ENCODE peak calls at places on chromosomes 13 and 19, in seven cellular contexts. G is ovary, H is K562, R is stomach, F is H1, K is A549, V is transverse colon. M is an unnamed sample.
A peak's percentile ranks its signal among the peaks of the same experiment; 100 is the strongest.

GRCh38 chr13:96214804-96215445 is 125.0 kb downstream of the HS6ST3 start:
- DNase-seq in G (no peak), H (peak; percentile 1), R (no peak), F (no peak), K (peak; percentile 3), V (no peak), M (no peak)

GRCh38 chr19:33780746-33781145 is 15.9 kb upstream of the KCTD15 start:
- DNase-seq in G (no peak), H (no peak), R (no peak), F (no peak), K (no peak), V (no peak), M (no peak)

GRCh38 chr13:113953561-113953960 is 20.3 kb downstream of the C13orf46 start:
- DNase-seq in G (no peak), H (no peak), R (no peak), F (no peak), K (no peak), V (no peak), M (no peak)

GRCh38 chr19:8610041-8610927 is at the start of gene ADAMTS10:
- DNase-seq in G (peak; percentile 76), H (no peak), R (no peak), F (no peak), K (no peak), V (peak; percentile 18), M (peak; percentile 71)

GRCh38 chr19:42198676-42199439 is 18.6 kb downstream of the DEDD2 start:
- DNase-seq in G (no peak), H (no peak), R (peak; percentile 44), F (no peak), K (no peak), V (peak; percentile 72), M (no peak)

GRCh38 chr19:34881982-34882381 is 44.7 kb upstream of the ZNF30 start:
- DNase-seq in G (no peak), H (no peak), R (no peak), F (no peak), K (no peak), V (no peak), M (no peak)

GRCh38 chr13:112825071-112825470 is 135.2 kb downstream of the ATP11A start:
- DNase-seq in G (no peak), H (no peak), R (peak; percentile 4), F (no peak), K (no peak), V (no peak), M (peak; percentile 20)

GRCh38 chr19:48443731-48444128 is 2.1 kb upstream of the GRWD1 start:
- DNase-seq in G (peak; percentile 39), H (no peak), R (no peak), F (no peak), K (no peak), V (no peak), M (no peak)

GRCh38 chr13:105050696-105051095 is 1484.8 kb downstream of the EFNB2 start:
- DNase-seq in G (no peak), H (no peak), R (no peak), F (no peak), K (no peak), V (no peak), M (no peak)

GRCh38 chr19:48874309-48875135 is 2.3 kb downstream of the PPP1R15A start:
- DNase-seq in G (peak; percentile 50), H (peak; percentile 77), R (peak; percentile 61), F (no peak), K (peak; percentile 52), V (peak; percentile 45), M (no peak)

GRCh38 chr19:36488816-36489138 is 584 bp downstream of the ZNF566 start:
- DNase-seq in G (no peak), H (peak; percentile 74), R (no peak), F (no peak), K (peak; percentile 64), V (no peak), M (no peak)

GRCh38 chr13:29589234-29589633 is 6.3 kb downstream of the SLC7A1 start:
- DNase-seq in G (no peak), H (no peak), R (no peak), F (no peak), K (no peak), V (no peak), M (no peak)

GRCh38 chr13:80363890-80364503 is 23.1 kb upstream of the SPRY2 start:
- DNase-seq in G (no peak), H (peak; percentile 28), R (no peak), F (no peak), K (no peak), V (no peak), M (no peak)

GRCh38 chr19:48413879-48414623 is 20.6 kb downstream of the GRIN2D start:
- DNase-seq in G (no peak), H (no peak), R (no peak), F (no peak), K (no peak), V (no peak), M (no peak)

DNA sequence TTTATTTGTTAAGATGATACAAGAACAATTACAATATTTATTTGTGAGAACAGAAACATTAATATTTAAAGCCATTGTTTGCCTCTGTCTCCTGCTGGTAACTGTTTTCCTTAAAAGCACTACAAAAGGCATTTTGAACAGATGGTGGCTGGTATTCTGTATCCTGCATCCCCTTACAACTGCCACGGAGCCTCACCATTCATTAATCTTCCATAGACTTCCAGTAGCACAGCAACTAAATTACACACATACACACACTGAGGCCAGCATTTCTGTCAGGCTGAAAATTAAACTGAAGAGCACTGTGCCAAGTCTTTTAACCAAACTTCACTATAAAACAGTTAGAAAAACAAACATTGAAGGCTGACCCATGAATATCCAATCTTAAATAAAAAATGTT is 697.9 kb downstream of the DACH1 start:
- DNase-seq in G (no peak), H (no peak), R (no peak), F (no peak), K (no peak), V (no peak), M (no peak)
- TF ChIP-seq EP300 in G (no peak), H (no peak), R (no peak), F (no peak), K (no peak), V (no peak), M (no peak)

GRCh38 chr19:50512112-50512998 is 1.4 kb downstream of the ASPDH start:
- DNase-seq in G (peak; percentile 68), H (no peak), R (no peak), F (no peak), K (no peak), V (no peak), M (no peak)
- TF ChIP-seq POLR2A in G (no peak), H (no peak), R (no peak), F (no peak), K (no peak), V (no peak), M (no peak)

GRCh38 chr19:14127176-14127575 is 9.2 kb downstream of the ASF1B start:
- DNase-seq in G (no peak), H (no peak), R (no peak), F (no peak), K (no peak), V (no peak), M (no peak)
- TF ChIP-seq EP300 in G (no peak), H (no peak), R (no peak), F (no peak), K (no peak), V (no peak), M (no peak)

GRCh38 chr13:76505437-76505836 is 380.8 kb downstream of the KCTD12 start:
- DNase-seq in G (no peak), H (no peak), R (no peak), F (no peak), K (no peak), V (no peak), M (no peak)
- TF ChIP-seq POLR2A in G (no peak), H (no peak), R (no peak), F (no peak), K (no peak), V (no peak), M (no peak)

GRCh38 chr19:37594982-37595382 is 306 bp downstream of the ZNF540 start:
- DNase-seq in G (peak; percentile 76), H (peak; percentile 53), R (peak; percentile 62), F (no peak), K (peak; percentile 20), V (peak; percentile 66), M (peak; percentile 88)

GRCh38 chr19:37594064-37594981 is at the start of the genes ZNF540 and ZNF571:
- DNase-seq in G (peak; percentile 94), H (peak; percentile 94), R (peak; percentile 95), F (peak; percentile 90), K (peak; percentile 83), V (peak; percentile 95), M (peak; percentile 97)
- TF ChIP-seq EP300 in G (peak; percentile 59), H (no peak), R (no peak), F (no peak), K (no peak), V (no peak), M (no peak)

GRCh38 chr19:15196683-15197005 is 4.2 kb downstream of the NOTCH3 start:
- DNase-seq in G (no peak), H (no peak), R (no peak), F (no peak), K (no peak), V (no peak), M (no peak)

GRCh38 chr19:15197275-15198005 is 3.4 kb downstream of the NOTCH3 start:
- DNase-seq in G (no peak), H (no peak), R (no peak), F (no peak), K (no peak), V (no peak), M (no peak)

GRCh38 chr19:15199219-15199651 is 1.6 kb downstream of the NOTCH3 start:
- DNase-seq in G (no peak), H (no peak), R (no peak), F (no peak), K (no peak), V (no peak), M (no peak)

GRCh38 chr19:15195987-15196682 is 4.7 kb downstream of the NOTCH3 start:
- DNase-seq in G (peak; percentile 48), H (no peak), R (peak; percentile 92), F (no peak), K (no peak), V (peak; percentile 88), M (no peak)

GRCh38 chr19:15198006-15198356 is 2.8 kb downstream of the NOTCH3 start:
- DNase-seq in G (no peak), H (no peak), R (no peak), F (no peak), K (no peak), V (peak; percentile 28), M (no peak)
- TF ChIP-seq POLR2A in G (no peak), H (no peak), R (no peak), F (no peak), K (no peak), V (no peak), M (no peak)

M was measured in sigmoid colon.